ENCODE peak calls at places on chromosomes 3 and 15, in ten cellular contexts. K is A549, B is fibroblast of lung, E is tibial nerve, N is breast epithelium, T is tibial artery, J is cardiac muscle cell, R is right cardiac atrium, X is uterus, U is AG04450. P is an unnamed sample.

GRCh38 chr3:100525753-100526612 is 33.6 kb downstream of the TMEM45A start:
- DNase-seq in X (peak; percentile 47), E (peak; percentile 16), R (peak; percentile 63), K (peak; percentile 7), N (peak; percentile 66), J (peak; percentile 89), U (no peak), B (peak; percentile 32), T (no peak), P (no peak)

GRCh38 chr15:100769043-100769974 is 110.3 kb upstream of the ALDH1A3 start:
- DNase-seq in J (no peak), N (peak; percentile 48), T (peak; percentile 55), U (no peak), E (no peak), B (no peak), R (no peak), K (no peak), X (no peak), P (no peak)

GRCh38 chr15:91413142-91413541 is 313.1 kb downstream of the SV2B start:
- DNase-seq in E (no peak), K (no peak), B (no peak), J (no peak), X (no peak), T (no peak), N (no peak), U (no peak), R (no peak), P (no peak)

GRCh38 chr3:22106213-22106867 is 355.3 kb upstream of the ZNF385D start:
- DNase-seq in R (no peak), T (no peak), X (no peak), U (no peak), J (no peak), E (no peak), B (no peak), N (no peak), K (no peak), P (no peak)

GRCh38 chr3:157301027-157301663 is 135.5 kb upstream of the PTX3 start:
- DNase-seq in J (peak; percentile 34), N (no peak), R (no peak), T (no peak), B (no peak), U (no peak), E (no peak), X (no peak), K (no peak), P (no peak)

GRCh38 chr3:98602078-98602678 is 8.8 kb upstream of the CPOX start:
- DNase-seq in X (no peak), R (no peak), N (no peak), T (no peak), E (no peak), U (peak; percentile 47), K (peak; percentile 67), J (peak; percentile 84), B (peak; percentile 83), P (peak; percentile 37)

GRCh38 chr3:182725372-182726251 is 67.7 kb upstream of the ATP11B start:
- DNase-seq in U (no peak), J (peak; percentile 14), E (no peak), B (no peak), K (no peak), X (no peak), N (no peak), R (peak; percentile 42), T (no peak), P (no peak)

GRCh38 chr3:134360046-134360445 is 14.2 kb downstream of the AMOTL2 start:
- DNase-seq in J (no peak), R (no peak), N (no peak), U (no peak), K (no peak), X (no peak), B (no peak), E (no peak), T (no peak), P (no peak)

GRCh38 chr15:58401991-58402649 is 29.7 kb upstream of the LIPC start:
- DNase-seq in R (peak; percentile 38), J (peak; percentile 70), X (peak; percentile 22), T (no peak), E (no peak), N (no peak), K (no peak), B (peak; percentile 26), U (no peak), P (no peak)

DNA sequence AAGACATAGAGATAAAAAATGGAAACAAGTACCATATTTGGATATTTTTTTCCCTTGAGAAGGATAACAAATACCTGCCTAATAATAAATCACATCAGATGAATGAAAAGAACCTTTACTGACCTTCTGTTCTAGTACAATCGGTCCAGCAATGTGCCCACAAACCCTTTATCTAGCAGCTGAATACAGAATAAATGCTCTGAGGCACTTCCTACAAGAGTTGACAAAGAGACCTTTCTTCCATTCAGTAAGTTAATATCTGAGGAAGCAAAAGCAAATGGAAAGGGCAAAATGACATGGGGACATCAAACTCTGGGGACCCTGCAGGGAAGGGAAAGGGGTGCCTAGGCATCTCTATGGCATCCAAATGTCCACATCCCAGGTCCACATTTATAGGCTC is 115.8 kb downstream of the NEK10 start:
- DNase-seq in J (no peak), K (no peak), T (no peak), N (no peak), R (no peak), U (no peak), B (no peak), E (no peak), X (no peak), P (no peak)
- H3K27ac ChIP-seq in J (no peak overlapping the region), K (no peak overlapping the region), T (no peak overlapping the region), N (peak overlapping the region; percentile 50), R (no peak overlapping the region), U (no peak overlapping the region), B (no peak overlapping the region), E (no peak overlapping the region), X (no peak overlapping the region), P (no peak overlapping the region)

GRCh38 chr3:176147251-176147650 is 1050.0 kb downstream of the TBL1XR1 start:
- DNase-seq in J (no peak), K (no peak), B (no peak), N (no peak), R (no peak), E (no peak), T (no peak), U (no peak), X (no peak), P (no peak)

DNA sequence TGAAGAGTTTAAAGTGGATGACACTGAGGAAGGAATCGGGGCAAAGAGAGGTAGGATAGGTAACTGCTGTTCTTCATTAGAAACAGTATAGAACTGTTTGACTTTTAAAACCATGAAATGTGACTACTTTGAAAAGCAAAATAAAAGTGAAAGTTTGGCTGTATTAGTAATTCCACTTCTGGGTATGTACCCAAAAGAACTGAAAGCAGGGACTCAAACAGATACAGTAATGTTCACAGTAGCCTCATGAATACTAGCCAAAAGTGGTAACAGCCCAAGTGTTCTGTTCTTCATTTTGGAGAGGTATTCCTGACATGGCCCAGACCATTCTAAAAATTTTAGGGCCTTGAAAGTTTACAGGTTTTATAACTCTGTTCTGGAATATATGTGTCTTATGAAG is 1055.4 kb downstream of the TBL1XR1 start:
- DNase-seq in J (no peak), K (no peak), U (no peak), B (no peak), X (no peak), N (no peak), R (no peak), T (no peak), E (no peak), P (no peak)
- H3K27ac ChIP-seq in J (no peak overlapping the region), K (no peak overlapping the region), U (no peak overlapping the region), B (no peak overlapping the region), X (no peak overlapping the region), N (no peak overlapping the region), R (no peak overlapping the region), T (no peak overlapping the region), E (no peak overlapping the region), P (no peak overlapping the region)

GRCh38 chr3:120419797-120420196 is 31.0 kb downstream of the FSTL1 start:
- DNase-seq in B (no peak), K (no peak), R (peak; percentile 58), X (no peak), J (no peak), T (no peak), U (no peak), E (no peak), N (no peak), P (no peak)
- H3K27ac ChIP-seq in B (peak overlapping the region; percentile 14), K (no peak overlapping the region), R (peak overlapping the region; percentile 81), X (peak overlapping the region; percentile 27), J (peak overlapping the region; percentile 81), T (peak overlapping the region; percentile 95), U (no peak overlapping the region), E (peak overlapping the region; percentile 63), N (no peak overlapping the region), P (peak overlapping the region; percentile 0)

DNA sequence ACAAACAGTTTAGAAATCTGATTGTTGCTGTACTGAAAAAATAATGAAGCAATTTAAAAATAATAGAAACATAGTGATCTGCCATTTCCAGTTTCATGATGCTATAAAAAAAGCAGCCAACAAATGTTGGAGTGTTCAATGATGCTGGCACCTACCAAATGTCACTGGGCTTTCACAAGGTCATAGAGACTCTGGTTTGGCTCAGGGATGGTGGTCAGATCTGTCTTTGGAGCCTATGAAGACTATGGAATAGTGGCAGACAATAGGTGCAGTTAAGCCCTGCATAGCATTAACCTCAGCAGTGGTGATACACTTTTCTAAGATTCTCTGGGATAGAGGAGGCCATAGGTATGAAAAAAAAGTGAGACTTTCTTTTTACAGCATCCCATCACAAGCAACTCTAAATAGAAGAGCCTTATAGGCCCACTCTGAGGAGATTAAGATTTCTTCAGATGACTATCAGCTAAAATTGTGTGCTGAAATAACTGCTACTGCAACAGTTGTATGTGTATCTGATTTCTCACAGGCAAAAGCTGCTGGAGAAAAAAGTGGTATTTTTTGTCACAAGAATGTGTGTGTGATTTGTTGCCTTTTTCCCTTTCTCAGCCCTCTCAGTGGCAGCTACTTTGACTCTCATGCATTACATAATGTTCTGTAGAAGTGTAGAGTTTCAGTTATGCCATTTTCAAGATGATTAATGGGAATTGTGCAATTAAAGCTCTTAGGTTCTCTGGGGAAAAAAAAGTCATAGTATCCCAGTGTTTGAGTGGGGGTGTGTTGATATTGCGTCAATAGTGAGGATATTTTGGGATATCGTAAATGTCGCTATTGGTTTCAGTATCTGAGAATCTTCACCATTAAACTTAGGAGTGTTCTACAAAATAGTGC is 137.4 kb downstream of the MBNL1 start:
- DNase-seq in U (peak; percentile 59), X (no peak), B (peak; percentile 97), E (no peak), T (no peak), K (peak; percentile 53), N (no peak), J (peak; percentile 92), R (no peak), P (no peak)
- H3K27ac ChIP-seq in U (no peak overlapping the region), X (peak overlapping the region; percentile 66), B (peak overlapping the region; percentile 46), E (peak overlapping the region; percentile 66), T (peak overlapping the region; percentile 87), K (peak overlapping the region; percentile 20), N (peak overlapping the region; percentile 73), J (no peak overlapping the region), R (peak overlapping the region; percentile 70), P (peak overlapping the region; percentile 51)

DNA sequence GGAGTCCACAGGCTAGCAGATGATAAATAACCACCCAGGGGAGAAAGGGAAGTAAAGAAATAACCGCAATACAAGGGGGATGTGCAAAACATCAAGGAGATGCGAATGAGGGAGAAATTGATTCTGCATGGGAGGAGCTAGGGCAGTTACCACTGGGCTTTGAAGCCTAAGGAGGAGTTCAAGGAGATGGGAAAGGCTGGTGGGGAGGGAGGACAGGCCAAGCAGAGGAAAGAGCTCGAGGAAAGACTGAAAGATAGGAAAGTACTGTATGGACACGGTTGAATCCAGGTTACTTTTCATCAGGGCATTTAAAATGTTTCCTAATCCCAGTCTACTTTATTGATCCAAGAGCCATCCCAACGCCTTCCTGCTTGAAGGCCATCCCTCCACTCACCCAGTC is 2.6 kb downstream of the THSD4 start:
- DNase-seq in X (no peak), N (no peak), T (no peak), U (no peak), E (no peak), R (no peak), K (no peak), J (no peak), B (no peak), P (no peak)
- H3K27ac ChIP-seq in X (no peak overlapping the region), N (no peak overlapping the region), T (peak overlapping the region; percentile 84), U (no peak overlapping the region), E (no peak overlapping the region), R (peak overlapping the region; percentile 20), K (peak overlapping the region; percentile 94), J (no peak overlapping the region), B (no peak overlapping the region), P (no peak overlapping the region)